ENCODE peak calls at places on chromosomes 4 and X, in seven cellular contexts. A is OCI-LY7, S is cardiac muscle cell, B is ovary, E is PC-3, F is uterus, Y is left ventricle myocardium inferior. U is an unnamed sample. For H3K4me1, the result is how much of the 10 kb centered on the place peaks cover.

GRCh38 chr4:109989044-109989443 is 76.4 kb downstream of the EGF start:
- DNase-seq in B (no peak), S (no peak), E (peak), A (no peak), Y (no peak), F (no peak), U (no peak)

GRCh38 chrX:121172703-121173102 is 125.3 kb downstream of the GLUD2 start:
- DNase-seq in Y (no peak), F (no peak), B (no peak), S (no peak), E (no peak), A (no peak), U (no peak)

GRCh38 chr4:47061435-47061834 is 30.1 kb downstream of the GABRB1 start:
- DNase-seq in A (no peak), B (no peak), Y (no peak), E (no peak), S (no peak), F (no peak), U (peak)

GRCh38 chr4:38101563-38101962 is 141.4 kb downstream of the PTTG2 start:
- DNase-seq in Y (no peak), E (no peak), B (no peak), A (no peak), F (no peak), S (no peak), U (no peak)

GRCh38 chrX:111180750-111181240 is 84.8 kb downstream of the PAK3 start:
- DNase-seq in B (no peak), S (no peak), F (no peak), A (no peak), E (no peak), Y (no peak), U (no peak)

GRCh38 chrX:108217877-108218276 is 126.3 kb downstream of the ATG4A start:
- DNase-seq in S (no peak), F (peak), B (peak), E (no peak), Y (peak), A (no peak), U (no peak)

GRCh38 chrX:118745570-118745969 is 18.2 kb downstream of the IL13RA1 start:
- DNase-seq in F (no peak), S (no peak), B (no peak), E (no peak), A (no peak), Y (no peak), U (no peak)

GRCh38 chr4:73726000-73726399 is 14.4 kb upstream of the CXCL8 start:
- DNase-seq in B (no peak), F (no peak), Y (no peak), E (peak), A (no peak), S (no peak), U (peak)

GRCh38 chr4:79823148-79823763 is 249.8 kb downstream of the ANTXR2 start:
- DNase-seq in F (peak), A (no peak), Y (no peak), S (no peak), B (no peak), E (peak), U (no peak)

GRCh38 chrX:121000589-121000988 is 15.0 kb upstream of the CT47A1 start:
- DNase-seq in S (no peak), A (peak), B (no peak), Y (no peak), E (peak), F (no peak), U (no peak)

GRCh38 chr4:3741217-3742011 is 24.8 kb upstream of the ADRA2C start:
- DNase-seq in E (no peak), S (no peak), B (no peak), F (no peak), A (no peak), Y (no peak), U (no peak)

GRCh38 chr4:141009931-141010330 is 123.3 kb downstream of the RNF150 start:
- DNase-seq in A (no peak), E (no peak), Y (no peak), B (no peak), F (no peak), S (no peak), U (no peak)

GRCh38 chrX:16484338-16484737 is 165.6 kb upstream of the S100G start:
- DNase-seq in E (peak), F (no peak), A (no peak), S (no peak), B (no peak), Y (no peak), U (peak)

GRCh38 chrX:46710425-46710824 is 48.5 kb downstream of the SLC9A7 start:
- DNase-seq in F (no peak), E (peak), Y (no peak), B (no peak), S (no peak), A (no peak), U (no peak)

GRCh38 chr4:37066149-37066548 is 178.4 kb upstream of the NWD2 start:
- DNase-seq in Y (no peak), B (no peak), A (no peak), F (no peak), E (peak), S (no peak), U (no peak)

GRCh38 chr4:37073226-37073840 is 171.2 kb upstream of the NWD2 start:
- DNase-seq in Y (no peak), E (peak), A (no peak), F (no peak), S (no peak), B (no peak), U (no peak)

DNA sequence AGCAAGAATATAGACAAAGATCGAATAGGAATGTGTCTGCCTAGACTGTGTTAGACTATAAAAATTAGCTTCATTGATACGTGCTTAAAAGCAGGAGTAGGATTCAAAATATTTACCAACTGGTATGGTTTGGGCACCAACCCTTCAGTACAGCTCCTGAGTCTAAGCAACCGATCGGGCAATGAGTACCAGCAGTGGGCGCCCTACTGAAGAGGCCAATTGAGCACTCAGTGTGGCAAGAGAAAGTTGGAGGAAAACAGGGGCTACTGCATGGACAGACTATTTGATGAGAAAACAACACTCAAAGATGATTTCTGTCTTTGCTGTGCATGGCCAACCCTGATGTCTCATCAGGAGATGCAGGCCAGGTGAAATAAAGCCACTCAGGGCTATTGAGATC is 176.0 kb upstream of the NWD2 start:
- DNase-seq in E (no peak), S (no peak), B (no peak), F (no peak), Y (no peak), A (peak), U (no peak)
- TF ChIP-seq CTCF in E (peak), S (no peak), B (no peak), F (no peak), Y (no peak), A (peak), U (no peak)

GRCh38 chr4:57081651-57082349 is 28.4 kb downstream of the IGFBP7 start:
- DNase-seq in A (no peak), S (no peak), E (no peak), F (no peak), Y (no peak), B (no peak), U (no peak)

GRCh38 chr4:57077550-57078311 is 32.5 kb downstream of the IGFBP7 start:
- DNase-seq in A (no peak), Y (no peak), F (no peak), E (peak), B (no peak), S (no peak), U (peak)

GRCh38 chr4:57080781-57081650 is 29.2 kb downstream of the IGFBP7 start:
- DNase-seq in B (no peak), Y (no peak), E (peak), A (no peak), S (no peak), F (no peak), U (peak)

GRCh38 chr4:57076646-57077045 is 33.5 kb downstream of the IGFBP7 start:
- DNase-seq in A (no peak), B (no peak), F (no peak), Y (no peak), E (no peak), S (no peak), U (no peak)

GRCh38 chr4:57078685-57079521 is 31.3 kb downstream of the IGFBP7 start:
- DNase-seq in E (no peak), Y (no peak), A (no peak), F (no peak), B (no peak), S (peak), U (no peak)
- H3K4me1 ChIP-seq in E (under half), Y (half or more), A (under half), F (under half), B (under half), S (under half), U (half or more)

GRCh38 chr4:25792200-25792791 is 70.5 kb downstream of the SEL1L3 start:
- DNase-seq in B (no peak), E (peak), A (peak), F (no peak), Y (no peak), S (peak), U (no peak)
- TF ChIP-seq CTCF in B (no peak), E (peak), A (peak), F (no peak), Y (peak), S (peak), U (peak)

GRCh38 chrX:12269484-12269883 is 131.2 kb downstream of the FRMPD4 start:
- DNase-seq in A (no peak), F (no peak), S (no peak), Y (no peak), E (peak), B (no peak), U (no peak)
- H3K4me1 ChIP-seq in A (under half), F (under half), S (under half), Y (under half), E (under half), B (under half), U (under half)